ENCODE peak calls at places on chromosomes 4 and X, in seven cellular contexts. A is psoas muscle; I is K562; T is BE2C; R is CD8-positive, alpha-beta T cell; L is choroid plexus epithelial cell; U is neural crest cell. V is an unnamed sample.

GRCh38 chr4:2936773-2937145 is 26.4 kb downstream of the NOP14 start:
- DNase-seq in A (no peak), I (peak), T (peak), R (no peak), L (peak), U (no peak), V (no peak)

GRCh38 chr4:36979494-36979893 is 265.0 kb upstream of the NWD2 start:
- DNase-seq in A (no peak), I (no peak), T (no peak), R (no peak), L (no peak), U (no peak), V (no peak)

GRCh38 chr4:173181769-173182374 is 13.3 kb downstream of the GALNT7 start:
- DNase-seq in A (no peak), I (no peak), T (no peak), R (no peak), L (peak), U (no peak), V (no peak)

GRCh38 chr4:1122501-1122900 is 9.1 kb upstream of the RNF212 start:
- DNase-seq in A (no peak), I (no peak), T (no peak), R (no peak), L (no peak), U (no peak), V (no peak)

GRCh38 chr4:54937501-54937900 is 187.9 kb downstream of the KDR start:
- DNase-seq in A (no peak), I (peak), T (no peak), R (no peak), L (peak), U (no peak), V (no peak)

GRCh38 chrX:25873196-25873595 is 264.9 kb upstream of the MAGEB18 start:
- DNase-seq in A (no peak), I (no peak), T (no peak), R (no peak), L (no peak), U (no peak), V (no peak)

GRCh38 chrX:53817548-53817947 is 131.0 kb upstream of the HUWE1 start:
- DNase-seq in A (no peak), I (no peak), T (no peak), R (no peak), L (no peak), U (no peak), V (no peak)

GRCh38 chr4:76856183-76856969 is 41.6 kb downstream of the SOWAHB start:
- DNase-seq in A (no peak), I (no peak), T (no peak), R (no peak), L (peak), U (peak), V (no peak)

DNA sequence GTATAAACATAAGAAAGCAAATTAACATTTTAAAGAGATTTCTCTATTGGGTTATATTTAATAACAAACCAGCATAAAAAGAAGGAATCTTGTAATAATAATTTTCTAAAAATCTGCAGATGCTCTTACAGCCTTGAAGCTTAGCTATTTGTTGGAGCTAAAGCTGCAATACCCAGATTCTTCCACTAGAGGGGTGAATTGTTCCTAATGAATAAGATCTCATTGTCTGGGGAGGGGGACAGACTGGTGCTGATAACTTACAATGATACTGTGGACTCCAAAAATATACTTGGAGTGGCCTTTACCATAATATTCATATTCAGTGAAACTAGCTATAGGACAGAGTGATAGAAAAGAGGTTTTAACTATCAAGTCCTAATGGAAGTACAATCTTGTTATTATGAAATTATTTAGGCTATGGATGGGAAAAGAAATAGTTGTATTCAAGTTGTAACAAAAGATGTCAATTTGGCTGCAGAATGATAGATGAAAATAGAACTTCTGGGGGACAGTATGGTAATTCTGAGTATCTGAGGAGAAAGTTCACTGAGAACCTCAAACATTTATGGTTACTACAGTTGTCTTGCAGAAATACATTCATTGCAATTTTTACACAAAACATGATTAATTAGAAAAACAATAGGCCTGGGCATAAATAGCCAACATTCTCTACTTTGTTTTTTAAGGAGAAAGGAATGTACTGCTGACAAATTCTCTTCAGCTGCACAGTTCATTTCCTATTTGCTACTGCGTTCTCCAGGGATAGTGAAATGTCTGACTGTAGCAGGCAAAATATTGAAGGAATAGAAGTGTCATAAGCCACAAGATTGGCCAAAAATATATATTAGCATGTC is 443.3 kb downstream of the GBA3 start:
- DNase-seq in A (no peak), I (peak), T (peak), R (no peak), L (peak), U (peak), V (no peak)
- TF ChIP-seq CTCF in A (peak), I (peak), T (peak), R (peak), L (peak), U (peak), V (peak)

DNA sequence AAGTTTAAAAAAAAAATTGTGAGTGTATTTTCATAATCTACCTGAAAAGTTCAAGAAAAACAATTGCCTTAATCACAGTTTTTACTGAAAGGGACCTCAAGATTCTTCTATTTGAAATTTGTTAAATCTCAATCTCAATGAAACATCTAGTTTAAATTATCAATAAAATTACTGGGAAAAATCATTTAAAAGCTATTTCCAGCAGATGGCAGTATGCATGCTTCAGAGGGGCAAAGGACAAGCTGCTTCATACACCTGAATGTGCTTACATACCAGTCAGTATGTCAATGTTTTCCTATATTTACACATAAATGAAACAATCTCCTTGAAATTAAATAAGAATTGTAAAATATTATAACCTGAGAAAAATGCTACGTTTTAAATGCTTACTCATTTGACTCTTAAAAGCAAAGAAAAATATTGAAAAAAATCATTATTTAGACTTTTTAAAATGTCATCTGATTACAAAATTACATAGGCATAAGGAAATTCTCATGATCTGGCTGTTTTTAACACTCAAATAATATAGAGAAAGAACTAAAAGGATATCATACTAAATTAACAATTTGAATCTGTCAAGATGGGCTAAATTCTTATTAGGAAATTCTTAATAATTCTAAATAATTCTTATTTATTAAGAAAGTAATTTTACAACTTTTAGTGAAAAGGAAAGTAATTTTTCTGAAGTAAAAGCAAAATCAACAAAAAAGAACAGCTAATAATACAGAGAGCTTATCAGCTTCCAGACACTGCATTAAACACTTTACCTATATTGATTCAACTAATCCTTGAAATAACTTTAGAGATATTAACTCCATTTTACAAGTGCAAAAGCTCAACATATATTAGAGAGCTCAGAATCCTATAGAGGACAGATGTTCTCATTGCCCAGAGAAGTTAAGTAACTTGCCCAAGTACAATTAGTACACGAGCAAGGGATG is 242.1 kb downstream of the ADAMTS3 start:
- DNase-seq in A (no peak), I (peak), T (peak), R (no peak), L (peak), U (no peak), V (no peak)
- TF ChIP-seq CTCF in A (peak), I (peak), T (peak), R (no peak), L (peak), U (peak), V (peak)

GRCh38 chr4:185470503-185471195 is 884 bp downstream of the CCDC110 start:
- DNase-seq in A (peak), I (peak), T (peak), R (no peak), L (peak), U (peak), V (no peak)

GRCh38 chr4:185472063-185472542 is 570 bp upstream of the CCDC110 start:
- DNase-seq in A (no peak), I (no peak), T (no peak), R (no peak), L (peak), U (no peak), V (no peak)

GRCh38 chr4:185473247-185473646 is 1.7 kb upstream of the CCDC110 start:
- DNase-seq in A (no peak), I (no peak), T (no peak), R (no peak), L (no peak), U (no peak), V (no peak)

GRCh38 chr4:185469539-185470154 is 1.9 kb downstream of the CCDC110 start:
- DNase-seq in A (no peak), I (no peak), T (no peak), R (no peak), L (no peak), U (no peak), V (no peak)

DNA sequence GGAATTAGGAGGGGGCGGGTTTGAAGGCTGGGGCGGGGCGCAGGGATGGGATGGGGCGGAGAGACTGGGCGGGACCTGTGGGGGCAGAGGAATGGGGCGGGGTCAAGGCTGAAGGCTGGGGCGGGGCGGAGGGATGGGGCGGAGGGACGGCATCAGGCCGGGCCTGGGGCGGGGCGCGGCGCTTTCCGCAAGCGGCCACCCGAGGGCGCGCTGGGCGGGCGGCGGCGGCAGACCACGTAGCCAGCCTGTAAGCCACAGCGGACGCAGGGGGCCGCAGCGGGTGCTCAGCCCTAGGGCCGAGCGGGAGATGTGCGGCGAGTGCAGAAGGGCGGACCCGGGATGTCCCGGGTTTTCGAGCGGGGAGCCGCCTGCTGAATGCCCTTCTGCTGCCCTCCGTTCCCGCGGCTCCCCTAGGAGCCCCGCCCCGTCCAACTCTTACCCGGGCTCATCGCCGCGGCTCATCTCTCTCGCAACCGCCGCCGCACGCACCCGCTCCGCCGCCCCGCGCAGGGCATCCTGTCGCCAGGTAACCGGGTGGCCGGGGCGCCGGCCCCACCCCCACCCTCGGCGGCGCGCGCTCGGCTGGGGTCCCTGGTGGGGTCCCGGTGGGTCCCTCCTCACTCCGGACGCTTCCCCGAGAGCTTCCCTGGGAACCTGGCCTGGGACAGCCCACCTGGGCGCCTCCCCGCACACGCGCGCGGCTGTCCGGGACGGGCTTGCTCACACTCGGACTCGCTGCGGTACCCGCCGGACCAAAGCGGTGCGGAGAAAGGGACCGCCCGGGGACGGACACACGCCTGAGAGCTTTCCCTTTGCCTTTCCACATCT is at the start of gene CCDC110:
- DNase-seq in A (peak), I (peak), T (peak), R (peak), L (peak), U (peak), V (peak)
- TF ChIP-seq CTCF in A (peak), I (peak), T (peak), R (peak), L (peak), U (peak), V (peak)

DNA sequence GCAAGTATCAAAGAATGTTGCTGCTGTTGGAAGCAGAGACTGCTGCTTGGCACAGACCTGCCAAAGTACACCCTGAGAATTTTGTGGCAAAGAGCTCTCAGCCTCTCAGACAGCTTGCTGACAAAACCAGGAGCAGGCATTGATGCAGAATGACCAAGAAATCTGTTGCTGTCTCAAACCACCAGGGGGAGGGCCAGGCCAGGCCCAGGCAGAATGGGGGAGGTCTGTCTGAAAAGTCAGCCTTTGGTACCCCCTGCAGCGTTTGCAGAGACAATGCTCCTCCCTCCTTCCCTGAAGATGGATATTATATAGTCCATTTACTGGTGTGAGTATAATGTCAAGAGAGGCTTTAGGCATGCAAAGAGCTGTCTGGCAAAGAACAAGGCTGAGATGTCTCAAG is 52.9 kb upstream of the TRPC5OS start:
- DNase-seq in A (no peak), I (peak), T (peak), R (no peak), L (peak), U (peak), V (no peak)
- TF ChIP-seq CTCF in A (no peak), I (peak), T (peak), R (no peak), L (peak), U (peak), V (peak)

DNA sequence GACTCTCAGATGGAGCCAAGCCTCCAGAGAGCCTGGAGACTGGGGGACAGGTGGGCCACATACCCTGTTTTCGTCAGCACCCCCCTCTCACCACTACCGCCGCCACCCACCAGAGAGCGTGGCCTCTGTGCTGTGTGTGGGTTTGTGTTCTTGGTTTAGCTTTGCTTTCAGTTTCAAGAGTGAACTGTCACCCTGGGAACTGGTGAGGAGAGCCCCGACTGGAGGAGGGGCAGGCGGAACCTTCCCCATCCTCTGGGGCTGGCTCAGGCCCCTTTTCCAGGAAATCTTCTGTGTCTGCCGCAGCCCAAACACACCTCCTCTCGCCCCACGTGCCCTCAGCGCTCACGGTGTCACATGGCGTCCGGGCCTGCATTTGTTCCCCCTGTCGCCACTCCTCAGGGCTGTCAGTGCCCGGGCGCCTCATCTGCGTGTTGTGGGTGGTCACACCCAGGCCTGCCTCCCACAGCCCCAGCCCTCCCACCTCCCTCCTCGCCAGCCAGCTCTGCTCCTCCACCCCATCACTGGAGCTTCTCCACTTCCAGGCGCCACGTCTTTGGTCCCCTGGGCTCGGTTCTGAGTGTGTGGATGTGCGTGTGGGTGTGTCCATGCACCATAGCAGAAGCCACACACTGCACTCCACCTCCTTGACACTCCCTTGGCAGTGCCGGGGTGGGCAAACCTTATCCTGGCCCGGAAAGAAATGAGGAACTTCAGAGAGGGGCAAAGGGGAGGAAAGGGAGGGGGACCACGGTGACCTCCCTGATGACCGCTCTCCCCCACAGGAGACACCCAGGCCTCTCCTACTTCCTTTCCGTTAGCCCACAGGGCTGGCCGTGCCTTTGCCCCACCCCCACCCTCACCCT is 27.8 kb downstream of the ELF4 start:
- DNase-seq in A (peak), I (peak), T (no peak), R (peak), L (peak), U (no peak), V (no peak)
- TF ChIP-seq CTCF in A (peak), I (peak), T (no peak), R (no peak), L (peak), U (no peak), V (no peak)

DNA sequence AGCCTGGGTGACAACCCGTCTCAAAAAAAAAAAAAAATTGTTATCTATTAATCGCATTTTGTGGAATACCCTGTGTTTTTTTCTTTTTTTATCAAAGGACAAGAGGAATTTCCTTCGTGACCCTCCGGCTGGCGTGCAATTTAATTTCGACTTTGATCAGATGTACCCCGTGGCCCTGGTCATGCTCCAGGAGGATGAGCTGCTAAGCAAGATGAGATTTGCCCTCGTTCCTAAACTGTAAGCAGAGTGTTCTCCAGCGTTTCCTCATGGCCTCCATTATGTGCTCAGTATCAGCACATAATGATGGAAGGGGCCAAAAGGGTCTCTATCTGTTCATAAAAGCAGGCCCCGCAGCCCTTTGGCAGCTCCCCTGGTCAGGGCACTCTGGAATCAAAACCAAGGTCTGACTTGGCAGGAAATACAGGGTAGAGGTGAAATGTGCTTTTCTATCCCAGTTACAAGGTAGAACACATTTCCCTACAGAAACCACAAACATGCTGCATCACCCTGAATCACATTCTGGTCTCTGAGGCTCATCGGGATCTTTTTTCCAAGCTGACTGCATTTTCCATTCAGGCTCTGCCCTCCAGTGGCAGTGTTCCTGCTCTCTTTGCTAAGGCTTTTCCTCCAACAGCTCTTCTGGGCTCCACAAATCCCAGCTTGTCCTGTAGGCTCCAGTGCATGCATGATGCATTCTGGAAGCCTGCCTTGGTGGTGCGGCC is 24.4 kb downstream of the SYAP1 start:
- DNase-seq in A (no peak), I (no peak), T (no peak), R (no peak), L (peak), U (no peak), V (no peak)
- TF ChIP-seq CTCF in A (no peak), I (peak), T (no peak), R (no peak), L (peak), U (no peak), V (no peak)

DNA sequence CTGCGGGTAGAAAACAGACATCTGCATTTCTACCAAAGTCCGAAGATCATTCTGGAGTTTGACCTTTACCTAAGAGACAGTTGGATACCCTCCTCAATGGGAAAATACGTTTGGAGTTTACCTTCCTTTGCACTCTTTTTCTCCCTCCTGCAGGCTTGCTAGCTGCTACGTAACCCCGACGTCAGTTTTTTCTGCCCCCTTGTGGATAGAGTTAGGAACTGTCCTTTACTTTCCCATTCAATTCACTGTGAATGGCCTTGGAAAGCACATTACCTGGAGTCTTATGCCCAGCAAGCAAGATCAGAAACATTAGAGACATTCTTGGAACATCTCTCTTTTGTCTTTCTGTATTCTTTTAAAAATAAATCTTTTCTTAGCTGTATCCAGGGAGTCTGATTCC is 250.7 kb downstream of the NAP1L3 start:
- DNase-seq in A (no peak), I (peak), T (no peak), R (no peak), L (no peak), U (peak), V (no peak)
- TF ChIP-seq CTCF in A (peak), I (peak), T (peak), R (no peak), L (no peak), U (peak), V (peak)

V was measured in D721Med.